ENCODE peak calls at places on chromosomes 6 and 20, in six cellular contexts. One of them, this sample, is unnamed.

GRCh38 chr6:32436995-32437836 is 2.5 kb upstream of the HLA-DRA start:
- DNase-seq in H1: no peak
- DNase-seq in GM12891: no peak
- DNase-seq in GM12878: peak
- DNase-seq in HepG2: no peak
- DNase-seq in K562: no peak
- DNase-seq in this sample: no peak

GRCh38 chr6:64049736-64050135 is 414.1 kb downstream of the PHF3 start:
- DNase-seq in H1: no peak
- DNase-seq in GM12891: no peak
- DNase-seq in GM12878: no peak
- DNase-seq in K562: no peak
- DNase-seq in HepG2: no peak
- DNase-seq in this sample: no peak

GRCh38 chr6:18503588-18504231 is 116.6 kb downstream of the RNF144B start:
- DNase-seq in K562: peak
- DNase-seq in GM12878: peak
- DNase-seq in H1: peak
- DNase-seq in HepG2: peak
- DNase-seq in GM12891: peak
- DNase-seq in this sample: no peak

GRCh38 chr6:56863366-56863765 is 91.5 kb upstream of the BEND6 start:
- DNase-seq in GM12891: no peak
- DNase-seq in HepG2: peak
- DNase-seq in H1: no peak
- DNase-seq in K562: no peak
- DNase-seq in GM12878: no peak
- DNase-seq in this sample: no peak

GRCh38 chr6:16639689-16640480 is 121.4 kb downstream of the ATXN1 start:
- DNase-seq in GM12878: no peak
- DNase-seq in GM12891: no peak
- DNase-seq in H1: no peak
- DNase-seq in K562: no peak
- DNase-seq in HepG2: no peak
- DNase-seq in this sample: no peak

GRCh38 chr6:125957845-125958244 is 1.3 kb downstream of the HINT3 start:
- DNase-seq in K562: peak
- DNase-seq in HepG2: peak
- DNase-seq in GM12891: no peak
- DNase-seq in H1: no peak
- DNase-seq in GM12878: no peak
- DNase-seq in this sample: no peak

GRCh38 chr20:38460040-38460623 is 12.5 kb upstream of the RALGAPB start:
- DNase-seq in GM12878: no peak
- DNase-seq in GM12891: no peak
- DNase-seq in K562: peak
- DNase-seq in H1: no peak
- DNase-seq in HepG2: peak
- DNase-seq in this sample: no peak

GRCh38 chr6:137261393-137262154 is 42.4 kb upstream of the IFNGR1 start:
- DNase-seq in GM12891: no peak
- DNase-seq in K562: no peak
- DNase-seq in HepG2: peak
- DNase-seq in H1: no peak
- DNase-seq in GM12878: peak
- DNase-seq in this sample: no peak

GRCh38 chr20:40286991-40287531 is 402.0 kb downstream of the MAFB start:
- DNase-seq in H1: no peak
- DNase-seq in HepG2: no peak
- DNase-seq in K562: no peak
- DNase-seq in GM12878: no peak
- DNase-seq in GM12891: no peak
- DNase-seq in this sample: no peak

GRCh38 chr6:74946961-74947360 is 258.9 kb downstream of the COL12A1 start:
- DNase-seq in HepG2: peak
- DNase-seq in K562: no peak
- DNase-seq in H1: no peak
- DNase-seq in GM12891: no peak
- DNase-seq in GM12878: no peak
- DNase-seq in this sample: no peak

GRCh38 chr6:168920289-168920688 is 333.4 kb downstream of the THBS2 start:
- DNase-seq in GM12878: no peak
- DNase-seq in H1: no peak
- DNase-seq in HepG2: no peak
- DNase-seq in GM12891: no peak
- DNase-seq in K562: no peak
- DNase-seq in this sample: no peak

GRCh38 chr6:127515234-127515793 is 3.8 kb downstream of the MTCL3 start:
- DNase-seq in K562: no peak
- DNase-seq in HepG2: no peak
- DNase-seq in GM12891: peak
- DNase-seq in GM12878: no peak
- DNase-seq in H1: peak
- DNase-seq in this sample: peak

DNA sequence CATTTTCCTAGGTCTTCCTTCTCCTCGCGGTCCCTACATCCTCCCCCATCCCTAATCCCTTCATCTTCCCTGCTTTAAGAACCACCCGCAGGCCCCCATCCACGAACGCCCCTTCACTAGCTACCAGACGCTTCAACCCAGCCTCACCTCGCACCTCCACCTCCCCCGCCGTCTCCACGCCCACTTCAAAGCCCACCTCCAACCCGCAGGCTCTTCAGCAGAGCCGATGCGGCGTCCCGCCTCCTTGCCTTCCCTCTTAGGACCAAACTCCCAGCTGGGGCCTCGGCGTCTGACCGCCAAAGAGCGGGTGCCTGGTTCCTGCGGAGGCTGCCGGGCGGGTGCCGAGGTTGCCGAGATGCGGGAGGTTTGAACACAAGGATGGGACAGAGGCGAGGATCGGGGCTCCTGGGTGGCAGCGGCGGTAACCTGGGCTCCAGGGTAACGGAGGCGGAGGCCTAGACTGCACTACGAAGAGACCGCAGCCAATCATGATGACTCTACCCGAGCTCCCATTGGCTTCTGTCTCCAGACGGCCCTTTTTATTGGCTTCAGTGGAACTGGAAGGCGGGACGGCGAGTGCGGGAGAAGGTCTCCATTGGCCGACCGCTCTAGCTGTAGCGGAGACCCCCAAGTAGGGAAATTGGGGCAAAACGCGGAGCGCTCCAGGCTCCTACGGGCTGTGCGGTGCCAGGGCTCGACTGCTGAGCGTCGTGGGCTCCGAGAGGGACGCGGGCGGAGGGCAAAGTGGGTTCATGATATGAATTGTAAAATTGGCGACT is at the start of gene LCA5:
- DNase-seq in GM12891: peak
- DNase-seq in K562: peak
- DNase-seq in HepG2: peak
- DNase-seq in H1: peak
- DNase-seq in GM12878: peak
- DNase-seq in this sample: peak
- TF ChIP-seq POLR2A in GM12891: no peak
- TF ChIP-seq POLR2A in K562: peak
- TF ChIP-seq POLR2A in HepG2: peak
- TF ChIP-seq POLR2A in H1: no peak
- TF ChIP-seq POLR2A in GM12878: peak
- TF ChIP-seq POLR2A in this sample: peak

DNA sequence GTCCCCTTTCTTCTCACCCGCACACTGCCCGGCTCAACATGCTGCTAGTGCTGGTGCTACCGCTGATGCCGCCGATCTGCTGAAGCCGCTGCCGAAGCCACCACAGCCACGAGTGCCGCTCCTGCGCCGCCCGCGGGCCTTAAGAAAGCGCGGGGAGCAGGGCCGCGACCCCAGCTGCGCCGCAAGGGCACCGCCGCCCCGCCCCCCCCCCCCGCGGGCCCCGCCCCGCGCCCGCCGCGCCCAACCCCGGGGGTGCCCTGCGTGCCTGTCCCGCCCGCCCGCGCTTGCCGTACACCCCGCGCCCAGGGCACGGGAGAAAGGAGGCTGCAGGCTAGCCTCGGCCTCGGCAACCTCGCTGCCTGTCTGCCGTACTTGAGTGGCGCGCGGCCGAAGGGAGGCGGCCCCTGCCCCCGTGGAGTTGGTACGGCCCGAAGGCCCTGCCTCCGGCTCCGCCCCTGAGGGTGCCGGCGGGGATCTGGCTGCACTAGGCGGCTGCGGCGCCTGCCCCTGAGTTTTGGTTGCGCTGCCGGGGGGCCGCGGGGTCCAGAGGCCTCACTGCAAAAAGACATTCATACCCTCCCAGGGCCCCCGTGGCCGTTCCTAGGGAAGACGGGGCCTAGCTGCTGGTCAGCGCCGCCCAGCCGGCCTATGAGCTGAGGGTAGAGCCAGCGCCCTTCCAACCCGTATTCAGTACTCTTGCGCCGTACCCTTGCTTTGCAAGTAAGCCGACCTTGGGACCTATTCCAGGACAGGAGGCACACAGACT is at the start of gene SOD2:
- DNase-seq in GM12891: peak
- DNase-seq in HepG2: peak
- DNase-seq in GM12878: no peak
- DNase-seq in K562: peak
- DNase-seq in H1: peak
- DNase-seq in this sample: peak
- TF ChIP-seq TAF1 in GM12891: peak
- TF ChIP-seq TAF1 in HepG2: peak
- TF ChIP-seq TAF1 in GM12878: peak
- TF ChIP-seq TAF1 in K562: peak
- TF ChIP-seq TAF1 in H1: peak
- TF ChIP-seq TAF1 in this sample: peak

GRCh38 chr6:48024956-48025355 is 86.0 kb downstream of the PTCHD4 start:
- DNase-seq in GM12878: no peak
- DNase-seq in GM12891: no peak
- DNase-seq in HepG2: no peak
- DNase-seq in H1: no peak
- DNase-seq in K562: no peak
- DNase-seq in this sample: no peak
- TF ChIP-seq POLR2AphosphoS5 in GM12878: no peak
- TF ChIP-seq POLR2AphosphoS5 in GM12891: no peak
- TF ChIP-seq POLR2AphosphoS5 in HepG2: no peak
- TF ChIP-seq POLR2AphosphoS5 in H1: no peak
- TF ChIP-seq POLR2AphosphoS5 in K562: no peak
- TF ChIP-seq POLR2AphosphoS5 in this sample: no peak

GRCh38 chr20:20052074-20052970 is at the start of the genes CFAP61 and CRNKL1:
- DNase-seq in GM12891: peak
- DNase-seq in H1: peak
- DNase-seq in K562: peak
- DNase-seq in GM12878: peak
- DNase-seq in HepG2: peak
- DNase-seq in this sample: peak
- TF ChIP-seq POLR2A in GM12891: peak
- TF ChIP-seq POLR2A in H1: peak
- TF ChIP-seq POLR2A in K562: peak
- TF ChIP-seq POLR2A in GM12878: peak
- TF ChIP-seq POLR2A in HepG2: peak
- TF ChIP-seq POLR2A in this sample: peak

GRCh38 chr20:50987493-50988210 is 29.0 kb downstream of the MOCS3 start:
- DNase-seq in HepG2: peak
- DNase-seq in GM12891: peak
- DNase-seq in H1: no peak
- DNase-seq in GM12878: peak
- DNase-seq in K562: peak
- DNase-seq in this sample: peak
- TF ChIP-seq TAF1 in HepG2: no peak
- TF ChIP-seq TAF1 in GM12891: no peak
- TF ChIP-seq TAF1 in H1: no peak
- TF ChIP-seq TAF1 in GM12878: no peak
- TF ChIP-seq TAF1 in K562: no peak
- TF ChIP-seq TAF1 in this sample: no peak

DNA sequence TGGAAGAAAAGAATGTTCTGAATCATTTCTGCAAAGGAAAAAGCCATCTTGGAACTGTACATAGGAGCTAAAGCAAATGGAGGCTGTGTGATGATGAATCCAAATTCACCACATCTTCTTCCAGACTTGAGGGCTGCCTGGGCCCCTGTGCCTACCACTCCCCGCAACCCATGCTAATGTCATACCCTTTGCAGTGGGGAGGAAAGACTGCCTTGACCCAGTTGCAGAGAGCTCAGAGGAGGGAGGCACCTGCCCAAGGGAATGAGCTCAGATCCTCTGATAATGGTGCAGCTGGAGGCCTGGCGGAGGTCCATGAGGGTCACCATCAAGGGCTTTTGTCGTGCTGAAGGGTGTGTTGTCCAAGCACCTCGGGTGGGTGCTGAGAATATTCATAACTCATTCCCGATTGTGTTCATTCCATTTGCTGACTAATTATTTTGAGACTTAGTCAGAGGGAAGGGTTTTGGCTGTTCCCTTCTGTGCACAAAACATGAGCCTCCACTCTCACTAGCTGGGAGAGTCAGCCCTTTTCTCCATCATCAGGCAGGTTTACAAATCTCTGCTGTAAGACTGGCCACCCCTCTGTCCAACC is 245.8 kb upstream of the JAG1 start:
- DNase-seq in K562: no peak
- DNase-seq in HepG2: no peak
- DNase-seq in GM12878: no peak
- DNase-seq in GM12891: no peak
- DNase-seq in H1: no peak
- DNase-seq in this sample: no peak
- TF ChIP-seq POLR2AphosphoS5 in K562: no peak
- TF ChIP-seq POLR2AphosphoS5 in HepG2: no peak
- TF ChIP-seq POLR2AphosphoS5 in GM12878: no peak
- TF ChIP-seq POLR2AphosphoS5 in GM12891: no peak
- TF ChIP-seq POLR2AphosphoS5 in H1: no peak
- TF ChIP-seq POLR2AphosphoS5 in this sample: no peak

GRCh38 chr6:100879317-100879716 is 1.8 kb downstream of the ASCC3 start:
- DNase-seq in GM12891: no peak
- DNase-seq in GM12878: no peak
- DNase-seq in K562: no peak
- DNase-seq in H1: no peak
- DNase-seq in HepG2: no peak
- DNase-seq in this sample: no peak

GRCh38 chr6:100880149-100880900 is 804 bp downstream of the ASCC3 start:
- DNase-seq in GM12878: no peak
- DNase-seq in H1: no peak
- DNase-seq in K562: no peak
- DNase-seq in HepG2: peak
- DNase-seq in GM12891: no peak
- DNase-seq in this sample: no peak

GRCh38 chr6:100881707-100882040 is 545 bp upstream of the ASCC3 start:
- DNase-seq in GM12891: no peak
- DNase-seq in H1: no peak
- DNase-seq in K562: no peak
- DNase-seq in GM12878: no peak
- DNase-seq in HepG2: no peak
- DNase-seq in this sample: no peak

GRCh38 chr6:100883347-100883746 is 2.2 kb upstream of the ASCC3 start:
- DNase-seq in H1: no peak
- DNase-seq in K562: no peak
- DNase-seq in HepG2: no peak
- DNase-seq in GM12891: no peak
- DNase-seq in GM12878: no peak
- DNase-seq in this sample: no peak

GRCh38 chr6:100880901-100881706 is at the start of gene ASCC3:
- DNase-seq in H1: peak
- DNase-seq in GM12891: peak
- DNase-seq in K562: peak
- DNase-seq in GM12878: peak
- DNase-seq in HepG2: peak
- DNase-seq in this sample: peak
- TF ChIP-seq POLR2A in H1: peak
- TF ChIP-seq POLR2A in GM12891: peak
- TF ChIP-seq POLR2A in K562: peak
- TF ChIP-seq POLR2A in GM12878: peak
- TF ChIP-seq POLR2A in HepG2: peak
- TF ChIP-seq POLR2A in this sample: peak